ENCODE peak calls at places on chromosomes 3 and 15, in five cellular contexts. U is AG10803, N is cardiac fibroblast, A is Peyer's patch, T is tibial artery. Y is an unnamed sample.

GRCh38 chr15:34603095-34603494 is 19.6 kb upstream of the GOLGA8B start:
- DNase-seq in T (no peak), A (no peak), U (no peak), N (no peak), Y (no peak)

GRCh38 chr3:105982207-105982606 is 113.4 kb upstream of the CBLB start:
- DNase-seq in A (no peak), N (no peak), T (no peak), U (no peak), Y (no peak)

GRCh38 chr3:24264748-24265158 is 229.9 kb downstream of the THRB start:
- DNase-seq in T (no peak), N (peak; percentile 70), U (peak; percentile 47), A (no peak), Y (no peak)

GRCh38 chr15:47987908-47988532 is 132.8 kb upstream of the SLC24A5 start:
- DNase-seq in A (no peak), U (peak; percentile 66), T (no peak), N (peak; percentile 80), Y (peak; percentile 30)

GRCh38 chr15:75025102-75025501 is 1.7 kb downstream of the PPCDC start:
- DNase-seq in N (no peak), U (no peak), A (no peak), T (no peak), Y (no peak)

GRCh38 chr3:192899540-192899982 is 18.1 kb downstream of the MB21D2 start:
- DNase-seq in A (no peak), U (peak; percentile 96), T (no peak), N (peak; percentile 64), Y (no peak)

GRCh38 chr3:136473716-136474326 is 223.7 kb downstream of the PCCB start:
- DNase-seq in N (peak; percentile 13), U (peak; percentile 33), T (no peak), A (no peak), Y (no peak)

GRCh38 chr15:79209690-79210089 is 72.8 kb upstream of the ANKRD34C start:
- DNase-seq in T (no peak), A (no peak), N (no peak), U (no peak), Y (no peak)

GRCh38 chr3:186772886-186773417 is 10.4 kb upstream of the EIF4A2 start:
- DNase-seq in T (peak; percentile 86), N (peak; percentile 47), A (peak; percentile 69), U (peak; percentile 41), Y (no peak)

GRCh38 chr3:64399205-64399800 is 174.0 kb upstream of the PRICKLE2 start:
- DNase-seq in T (no peak), N (peak; percentile 80), U (peak; percentile 65), A (no peak), Y (no peak)

GRCh38 chr15:67850995-67851535 is 11.2 kb upstream of the RNU6-1 start:
- DNase-seq in A (no peak), N (peak; percentile 54), U (peak; percentile 30), T (no peak), Y (no peak)

GRCh38 chr3:97938444-97938843 is 33.8 kb downstream of the RIOX2 start:
- DNase-seq in U (no peak), T (no peak), A (no peak), N (peak; percentile 14), Y (no peak)

GRCh38 chr3:126137490-126138130 is 42.8 kb downstream of the ALDH1L1 start:
- DNase-seq in N (no peak), A (no peak), U (no peak), T (peak; percentile 25), Y (no peak)

GRCh38 chr3:162096874-162097273 is 600.3 kb downstream of the OTOL1 start:
- DNase-seq in U (no peak), A (no peak), N (no peak), T (no peak), Y (no peak)

GRCh38 chr3:45387636-45388348 is 584 bp upstream of the LARS2 start:
- DNase-seq in N (no peak), T (no peak), A (no peak), U (no peak), Y (no peak)

GRCh38 chr15:88388702-88389101 is 78.5 kb downstream of the MRPL46 start:
- DNase-seq in U (no peak), A (no peak), N (no peak), T (no peak), Y (no peak)

GRCh38 chr3:106880206-106880605 is 497.0 kb upstream of the CCDC54 start:
- DNase-seq in A (no peak), U (no peak), N (no peak), T (no peak), Y (no peak)

GRCh38 chr3:64176461-64176996 is 48.7 kb downstream of the PRICKLE2 start:
- DNase-seq in A (no peak), N (no peak), U (no peak), T (no peak), Y (no peak)

GRCh38 chr15:51382787-51383186 is 41.3 kb downstream of the GLDN start:
- DNase-seq in T (no peak), A (no peak), U (peak; percentile 43), N (peak; percentile 66), Y (no peak)

GRCh38 chr15:70720228-70721016 is 42.9 kb downstream of the UACA start:
- DNase-seq in N (no peak), T (no peak), U (no peak), A (no peak), Y (no peak)

GRCh38 chr15:75178171-75178937 is 23.3 kb upstream of the C15orf39 start:
- DNase-seq in N (no peak), U (no peak), A (peak; percentile 59), T (peak; percentile 90), Y (no peak)

GRCh38 chr3:59235221-59236012 is 185.6 kb upstream of the CFAP20DC start:
- DNase-seq in T (no peak), U (no peak), N (no peak), A (no peak), Y (no peak)

GRCh38 chr15:76108021-76108723 is 48.4 kb downstream of the TMEM266 start:
- DNase-seq in U (no peak), T (no peak), A (no peak), N (no peak), Y (no peak)

GRCh38 chr3:27656790-27657189 is 65.3 kb downstream of the EOMES start:
- DNase-seq in U (no peak), T (no peak), A (no peak), N (no peak), Y (no peak)

GRCh38 chr15:56519000-56519399 is 54.1 kb upstream of the MNS1 start:
- DNase-seq in N (no peak), A (no peak), U (no peak), T (no peak), Y (no peak)

DNA sequence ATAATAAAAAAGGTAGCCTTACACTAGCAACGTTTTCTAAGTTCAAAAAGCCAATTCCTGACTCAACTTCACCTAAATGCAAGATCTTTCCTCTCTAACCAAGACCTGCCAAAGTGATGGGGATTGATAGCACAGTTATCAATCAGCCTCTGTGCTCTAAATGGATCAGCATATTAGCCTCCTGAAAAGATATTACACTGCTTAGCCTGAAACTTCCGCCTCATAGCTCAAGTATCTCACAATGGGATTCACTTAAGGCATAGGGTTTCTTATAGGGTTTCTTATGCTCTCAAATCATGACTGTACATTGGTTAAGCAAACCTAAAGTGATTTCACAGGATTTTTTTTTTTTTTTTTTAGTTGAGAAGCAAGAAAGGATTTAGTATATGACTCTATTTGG is 439 bp upstream of the SLC9A9 start:
- DNase-seq in U (no peak), N (no peak), T (no peak), A (no peak), Y (no peak)
- H3K4me3 ChIP-seq in U (peak overlapping the region; percentile 72), N (no peak overlapping the region), T (peak overlapping the region; percentile 66), A (no peak overlapping the region), Y (no peak overlapping the region)

DNA sequence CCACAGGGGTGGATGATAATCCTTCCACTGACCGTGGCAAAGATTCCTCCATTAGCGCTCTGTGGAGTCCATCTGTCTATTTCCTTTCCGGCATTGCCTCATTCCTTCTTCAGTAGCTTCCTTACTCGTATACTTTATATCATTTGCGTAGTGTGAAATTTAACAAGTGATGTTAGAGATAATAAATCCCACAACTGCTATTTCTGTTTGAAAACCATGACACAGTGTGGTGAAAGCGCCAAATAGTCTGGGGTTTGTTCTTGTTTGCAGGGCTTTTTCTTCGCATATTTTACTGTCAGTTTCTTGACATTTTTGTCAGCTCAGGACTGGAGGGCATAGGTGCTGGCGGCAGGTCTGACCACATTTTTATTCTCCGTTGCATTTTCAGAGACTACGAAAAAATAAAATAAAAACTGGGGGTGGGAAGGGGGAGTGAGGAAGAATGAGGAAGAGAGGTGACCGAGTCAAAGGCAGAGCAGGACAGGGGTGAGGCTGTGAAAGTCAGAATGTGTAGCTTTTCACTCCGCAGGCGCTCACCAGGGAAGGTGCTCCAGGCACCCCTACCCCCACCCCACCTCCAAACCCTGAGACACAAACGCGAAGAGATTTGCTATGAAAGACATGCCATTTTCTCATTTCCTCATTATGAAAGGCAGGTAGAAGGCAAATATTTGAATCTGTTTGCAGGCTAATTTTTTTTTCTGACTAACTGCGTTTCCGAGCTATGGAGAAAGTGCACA is 965.0 kb downstream of the MCTP2 start:
- DNase-seq in A (no peak), U (no peak), T (no peak), N (no peak), Y (no peak)
- H3K4me3 ChIP-seq in A (no peak overlapping the region), U (no peak overlapping the region), T (no peak overlapping the region), N (no peak overlapping the region), Y (no peak overlapping the region)

GRCh38 chr3:176796371-176796770 is 400.9 kb downstream of the TBL1XR1 start:
- DNase-seq in U (peak; percentile 32), N (peak; percentile 0), A (no peak), T (no peak), Y (no peak)
- H3K4me3 ChIP-seq in U (no peak overlapping the region), N (no peak overlapping the region), A (no peak overlapping the region), T (no peak overlapping the region), Y (no peak overlapping the region)

GRCh38 chr15:92393287-92393993 is at the start of gene ST8SIA2:
- DNase-seq in T (no peak), U (peak; percentile 40), N (no peak), A (no peak), Y (no peak)

GRCh38 chr15:92395557-92395956 is 1.9 kb downstream of the ST8SIA2 start:
- DNase-seq in T (no peak), A (no peak), N (no peak), U (no peak), Y (no peak)

GRCh38 chr15:92395176-92395521 is 1.5 kb downstream of the ST8SIA2 start:
- DNase-seq in U (no peak), A (no peak), N (no peak), T (no peak), Y (no peak)

GRCh38 chr15:92393994-92394326 is 279 bp downstream of the ST8SIA2 start:
- DNase-seq in T (no peak), A (no peak), N (no peak), U (no peak), Y (no peak)

GRCh38 chr15:92394327-92395175 is 870 bp downstream of the ST8SIA2 start:
- DNase-seq in T (no peak), N (no peak), U (no peak), A (no peak), Y (no peak)
- H3K4me3 ChIP-seq in T (no peak overlapping the region), N (no peak overlapping the region), U (peak overlapping the region; percentile 66), A (no peak overlapping the region), Y (peak overlapping the region; percentile 57)